ENCODE peak calls at places on chromosome X, in seven cellular contexts. L is H54; H is COLO829; Y is mucosa of descending colon; V is NCI-H187 treated with DMSO at 0.1 percent for 48 hours; C is progenitor cell of endocrine pancreas; P is activated CD4-positive, alpha-beta T cell treated with anti-CD3 and anti-CD28 coated beads, Interleukin-2, amount 10 ng/mL, durations not matched to agents 7 days and 5 days. R is an unnamed sample.
A peak's percentile ranks its signal among the peaks of the same experiment; 100 is the strongest.

GRCh38 chrX:55996649-55997048 is 235.5 kb upstream of the KLF8 start:
- DNase-seq in P (no peak), C (no peak), H (no peak), V (no peak), L (no peak), Y (no peak), R (no peak)

GRCh38 chrX:7083468-7084396 is 63.8 kb upstream of the STS start:
- DNase-seq in C (no peak), H (peak; percentile 35), Y (no peak), P (peak; percentile 73), V (no peak), L (peak; percentile 23), R (no peak)

GRCh38 chrX:38206036-38206435 is 14.6 kb downstream of the SRPX start:
- DNase-seq in V (no peak), Y (no peak), H (no peak), P (no peak), C (no peak), L (no peak), R (no peak)

GRCh38 chrX:119606508-119607389 is 525 bp upstream of the NKRF start:
- DNase-seq in Y (no peak), H (no peak), L (no peak), P (no peak), C (no peak), V (peak; percentile 71), R (no peak)

GRCh38 chrX:28854637-28855036 is 267.4 kb downstream of the IL1RAPL1 start:
- DNase-seq in V (no peak), C (no peak), H (peak; percentile 9), L (no peak), P (no peak), Y (no peak), R (no peak)

GRCh38 chrX:155886409-155886808 is 5.3 kb downstream of the VAMP7 start:
- DNase-seq in P (no peak), V (no peak), L (no peak), Y (no peak), C (no peak), H (no peak), R (no peak)

GRCh38 chrX:72621163-72621562 is 48.5 kb upstream of the HDAC8 start:
- DNase-seq in P (no peak), Y (no peak), H (no peak), V (no peak), C (no peak), L (no peak), R (no peak)

GRCh38 chrX:6071755-6072154 is 156.9 kb downstream of the NLGN4X start:
- DNase-seq in P (no peak), C (no peak), V (no peak), L (no peak), Y (no peak), H (no peak), R (no peak)

GRCh38 chrX:130393451-130394074 is 8.1 kb upstream of the GPR119 start:
- DNase-seq in V (peak; percentile 9), Y (peak; percentile 37), C (peak; percentile 23), L (peak; percentile 40), H (peak; percentile 77), P (peak; percentile 7), R (peak; percentile 25)

GRCh38 chrX:45360571-45360970 is 159.9 kb upstream of the DIPK2B start:
- DNase-seq in P (no peak), H (no peak), V (no peak), C (no peak), Y (no peak), L (no peak), R (no peak)

GRCh38 chrX:45353462-45353861 is 152.8 kb upstream of the DIPK2B start:
- DNase-seq in P (no peak), Y (no peak), V (no peak), H (no peak), L (no peak), C (no peak), R (no peak)

GRCh38 chrX:51837926-51838325 is 55.5 kb upstream of the MAGED1 start:
- DNase-seq in L (no peak), V (no peak), H (peak; percentile 8), C (no peak), Y (peak; percentile 59), P (no peak), R (peak; percentile 62)

GRCh38 chrX:48896611-48897011 is 957 bp downstream of the TIMM17B start:
- DNase-seq in C (no peak), Y (no peak), H (no peak), P (no peak), L (no peak), V (no peak), R (no peak)

GRCh38 chrX:154991039-154991438 is 31.5 kb downstream of the F8 start:
- DNase-seq in H (no peak), V (no peak), C (no peak), L (no peak), Y (no peak), P (no peak), R (no peak)

GRCh38 chrX:72641601-72642000 is 69.0 kb upstream of the HDAC8 start:
- DNase-seq in C (no peak), H (no peak), P (no peak), L (no peak), V (no peak), Y (no peak), R (no peak)

GRCh38 chrX:71098302-71098701 is 2.7 kb downstream of the FOXO4 start:
- DNase-seq in H (peak; percentile 46), Y (peak; percentile 57), V (no peak), C (no peak), P (peak; percentile 80), L (peak; percentile 26), R (peak; percentile 63)

GRCh38 chrX:1657367-1658082 is 42.7 kb downstream of the ASMT start:
- DNase-seq in P (peak; percentile 66), C (no peak), H (no peak), Y (no peak), L (peak; percentile 20), V (peak; percentile 39), R (peak; percentile 20)

GRCh38 chrX:101407167-101407747 is 468 bp downstream of the GLA start:
- DNase-seq in H (no peak), Y (no peak), V (no peak), P (peak; percentile 8), L (no peak), C (no peak), R (no peak)

GRCh38 chrX:54248309-54248708 is 65.3 kb upstream of the FAM120C start:
- DNase-seq in C (no peak), V (no peak), L (peak; percentile 1), H (peak; percentile 16), P (no peak), Y (no peak), R (no peak)

R was measured in colonic mucosa.